ENCODE peak calls at places on chromosomes 1 and 21, in four cellular contexts. T, H, N and Y are unnamed samples.

GRCh38 chr1:213977486-213977842 is 10.3 kb upstream of the PROX1 start:
- DNase-seq in N (no peak), H (no peak), T (no peak), Y (no peak)

GRCh38 chr1:223652436-223652901 is 13.0 kb downstream of the CAPN8 start:
- DNase-seq in H (no peak), T (peak), N (no peak), Y (no peak)

GRCh38 chr1:68230901-68231626 is 1.3 kb downstream of the WLS start:
- DNase-seq in H (no peak), N (no peak), T (peak), Y (no peak)

GRCh38 chr21:45641480-45642035 is 2.0 kb upstream of the PCBP3 start:
- DNase-seq in H (no peak), T (peak), N (no peak), Y (no peak)

GRCh38 chr1:206477110-206477509 is 6.8 kb downstream of the IKBKE start:
- DNase-seq in T (no peak), H (no peak), N (no peak), Y (no peak)

GRCh38 chr1:206518206-206518605 is 10.9 kb downstream of the RASSF5 start:
- DNase-seq in N (no peak), H (no peak), T (no peak), Y (no peak)

GRCh38 chr1:217078010-217078704 is 354.9 kb upstream of the ESRRG start:
- DNase-seq in H (no peak), T (peak), N (no peak), Y (no peak)

GRCh38 chr1:230067871-230068814 is 1.1 kb downstream of the GALNT2 start:
- DNase-seq in H (peak), N (no peak), T (no peak), Y (no peak)

GRCh38 chr1:237386362-237387143 is 344.6 kb downstream of the RYR2 start:
- DNase-seq in N (peak), H (no peak), T (peak), Y (peak)

GRCh38 chr1:224733021-224733911 is 117.1 kb downstream of the CNIH3 start:
- DNase-seq in H (no peak), T (no peak), N (peak), Y (no peak)